ENCODE peak calls at places on chromosomes 11 and 22, in nine cellular contexts. F, G, S, T, P, I, A, E and X are unnamed samples. For H3K27me3, the result is how much of the 10 kb centered on the place peaks cover.

GRCh38 chr11:45180888-45181594 is 34.6 kb downstream of the PRDM11 start:
- DNase-seq in F (peak), G (peak), S (peak), T (peak), P (peak), I (peak), A (no peak), E (peak), X (peak)

GRCh38 chr11:3220521-3221407 is 2.2 kb upstream of the MRGPRG start:
- DNase-seq in F (peak), G (peak), S (peak), T (no peak), P (no peak), I (no peak), A (peak), E (no peak), X (no peak)

GRCh38 chr22:41127447-41127846 is 35.1 kb downstream of the EP300 start:
- DNase-seq in F (no peak), G (peak), S (no peak), T (no peak), P (no peak), I (no peak), A (no peak), E (no peak), X (no peak)

GRCh38 chr11:69280451-69280850 is 13.5 kb upstream of the MYEOV start:
- DNase-seq in F (no peak), G (no peak), S (no peak), T (no peak), P (no peak), I (peak), A (no peak), E (peak), X (no peak)

GRCh38 chr22:38346506-38346905 is 29.3 kb upstream of the CSNK1E start:
- DNase-seq in F (no peak), G (no peak), S (peak), T (no peak), P (no peak), I (no peak), A (peak), E (no peak), X (peak)

GRCh38 chr11:123181075-123181474 is 14.0 kb downstream of the CLMP start:
- DNase-seq in F (no peak), G (no peak), S (no peak), T (no peak), P (no peak), I (no peak), A (no peak), E (no peak), X (no peak)

GRCh38 chr11:109960831-109961230 is 132.4 kb upstream of the ZC3H12C start:
- DNase-seq in F (peak), G (no peak), S (no peak), T (no peak), P (no peak), I (no peak), A (peak), E (peak), X (no peak)

GRCh38 chr22:36741204-36741793 is 34.6 kb downstream of the IFT27 start:
- DNase-seq in F (no peak), G (no peak), S (peak), T (no peak), P (no peak), I (no peak), A (no peak), E (peak), X (peak)

GRCh38 chr11:17812286-17813187 is 78.0 kb downstream of the KCNC1 start:
- DNase-seq in F (peak), G (no peak), S (no peak), T (no peak), P (no peak), I (peak), A (no peak), E (no peak), X (no peak)

GRCh38 chr22:42203609-42204008 is 66.8 kb downstream of the TCF20 start:
- DNase-seq in F (no peak), G (no peak), S (no peak), T (no peak), P (no peak), I (no peak), A (no peak), E (no peak), X (no peak)

GRCh38 chr11:43802509-43802908 is 78.1 kb upstream of the ALKBH3 start:
- DNase-seq in F (no peak), G (no peak), S (no peak), T (no peak), P (no peak), I (no peak), A (no peak), E (no peak), X (no peak)

GRCh38 chr11:44987506-44987905 is 36.8 kb upstream of the TP53I11 start:
- DNase-seq in F (no peak), G (no peak), S (no peak), T (no peak), P (no peak), I (no peak), A (no peak), E (no peak), X (no peak)

GRCh38 chr22:46262449-46263207 is 515 bp downstream of the PKDREJ start:
- DNase-seq in F (peak), G (peak), S (peak), T (no peak), P (no peak), I (no peak), A (no peak), E (peak), X (peak)

GRCh38 chr22:46260038-46260437 is 3.1 kb downstream of the PKDREJ start:
- DNase-seq in F (no peak), G (no peak), S (no peak), T (no peak), P (no peak), I (no peak), A (no peak), E (no peak), X (peak)

GRCh38 chr22:46256358-46256958 is 6.4 kb upstream of the CDPF1 start:
- DNase-seq in F (no peak), G (no peak), S (no peak), T (no peak), P (no peak), I (no peak), A (no peak), E (no peak), X (no peak)

GRCh38 chr22:46263208-46263575 is at the start of gene PKDREJ:
- DNase-seq in F (no peak), G (no peak), S (peak), T (no peak), P (no peak), I (no peak), A (no peak), E (no peak), X (no peak)

GRCh38 chr22:46259374-46259773 is 3.8 kb downstream of the PKDREJ start:
- DNase-seq in F (no peak), G (no peak), S (no peak), T (no peak), P (no peak), I (no peak), A (no peak), E (no peak), X (no peak)
- H3K27me3 ChIP-seq in F (under half), G (under half), S (under half), T (under half), P (under half), I (under half), A (under half), E (under half), X (under half)

DNA sequence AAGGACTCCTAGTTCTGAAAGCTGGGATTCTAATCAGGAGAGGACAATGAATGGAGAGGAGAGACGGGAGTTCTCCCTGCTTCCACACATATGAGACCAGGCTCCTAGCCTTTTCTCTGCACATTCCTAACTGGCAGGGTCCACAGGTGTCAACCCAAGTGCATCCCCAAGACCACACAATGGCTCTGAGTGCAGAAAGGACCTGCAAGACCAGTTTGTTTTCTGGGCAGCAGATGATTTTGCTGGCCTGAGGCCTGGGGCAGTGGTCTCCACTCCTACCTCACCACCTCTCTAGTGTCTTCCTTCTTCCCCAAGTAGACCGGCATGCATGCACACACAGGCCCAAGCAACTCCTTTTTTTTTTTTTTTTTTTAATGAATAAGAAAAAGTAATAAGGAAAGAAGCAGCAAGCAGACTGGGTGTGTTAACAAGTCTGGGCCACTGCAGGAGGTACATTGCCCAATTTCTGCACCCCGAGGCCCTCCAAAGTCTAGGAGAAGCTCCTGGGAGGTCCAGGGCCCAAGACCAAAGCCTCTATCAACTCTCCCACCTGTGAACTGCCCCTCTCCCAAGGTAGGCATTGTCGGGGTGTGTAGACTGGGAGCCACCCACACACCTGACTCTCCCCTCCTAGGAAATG is 1.2 kb upstream of the TSKU start:
- DNase-seq in F (no peak), G (no peak), S (no peak), T (no peak), P (no peak), I (no peak), A (no peak), E (no peak), X (no peak)
- TF ChIP-seq CTCF in F (no peak), G (no peak), S (no peak), T (no peak), P (no peak), I (no peak), A (no peak), E (no peak), X (no peak)

DNA sequence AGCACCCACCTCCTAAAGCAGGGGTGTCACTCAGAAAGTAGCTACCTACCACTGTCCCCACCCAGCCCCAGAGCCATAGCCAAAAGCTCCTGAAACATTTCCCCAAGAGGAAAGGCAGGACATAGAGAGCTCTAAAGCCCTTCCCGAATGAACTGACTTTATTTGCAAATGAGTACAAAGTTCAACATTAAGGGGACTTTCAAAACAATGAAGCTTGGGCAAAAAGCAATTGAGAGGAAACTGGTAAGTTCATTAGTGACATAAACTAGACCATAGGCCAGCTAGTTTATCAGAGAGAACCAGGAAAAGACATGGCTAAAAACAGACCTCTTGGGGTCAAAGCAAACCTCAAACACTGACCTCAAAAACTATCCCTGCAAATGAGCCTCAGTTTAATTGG is 72.7 kb downstream of the IGLL5 start:
- DNase-seq in F (no peak), G (no peak), S (no peak), T (no peak), P (no peak), I (no peak), A (no peak), E (no peak), X (no peak)
- H3K27me3 ChIP-seq in F (under half), G (under half), S (under half), T (under half), P (under half), I (under half), A (under half), E (under half), X (under half)

DNA sequence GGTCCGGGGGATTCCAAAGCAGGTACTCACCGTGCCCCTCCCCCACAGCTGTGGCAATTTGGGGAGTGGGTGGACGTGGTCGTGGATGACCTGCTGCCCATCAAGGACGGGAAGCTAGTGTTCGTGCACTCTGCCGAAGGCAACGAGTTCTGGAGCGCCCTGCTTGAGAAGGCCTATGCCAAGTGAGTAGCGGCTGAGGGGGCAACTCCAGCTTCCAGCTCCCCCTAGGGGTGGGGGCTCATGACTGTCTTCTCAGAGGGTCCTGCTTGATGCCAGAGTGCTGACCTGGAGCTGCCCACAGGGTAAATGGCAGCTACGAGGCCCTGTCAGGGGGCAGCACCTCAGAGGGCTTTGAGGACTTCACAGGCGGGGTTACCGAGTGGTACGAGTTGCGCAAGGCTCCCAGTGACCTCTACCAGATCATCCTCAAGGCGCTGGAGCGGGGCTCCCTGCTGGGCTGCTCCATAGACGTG is 4.2 kb downstream of the CAPN1 start:
- DNase-seq in F (no peak), G (no peak), S (no peak), T (no peak), P (no peak), I (no peak), A (peak), E (no peak), X (no peak)
- TF ChIP-seq CTCF in F (no peak), G (no peak), S (no peak), T (no peak), P (no peak), I (no peak), A (no peak), E (peak), X (no peak)

GRCh38 chr22:45871721-45872120 is 105.2 kb downstream of the WNT7B start:
- DNase-seq in F (no peak), G (no peak), S (no peak), T (no peak), P (no peak), I (no peak), A (no peak), E (no peak), X (no peak)
- H3K27me3 ChIP-seq in F (under half), G (under half), S (under half), T (under half), P (under half), I (under half), A (under half), E (under half), X (under half)

DNA sequence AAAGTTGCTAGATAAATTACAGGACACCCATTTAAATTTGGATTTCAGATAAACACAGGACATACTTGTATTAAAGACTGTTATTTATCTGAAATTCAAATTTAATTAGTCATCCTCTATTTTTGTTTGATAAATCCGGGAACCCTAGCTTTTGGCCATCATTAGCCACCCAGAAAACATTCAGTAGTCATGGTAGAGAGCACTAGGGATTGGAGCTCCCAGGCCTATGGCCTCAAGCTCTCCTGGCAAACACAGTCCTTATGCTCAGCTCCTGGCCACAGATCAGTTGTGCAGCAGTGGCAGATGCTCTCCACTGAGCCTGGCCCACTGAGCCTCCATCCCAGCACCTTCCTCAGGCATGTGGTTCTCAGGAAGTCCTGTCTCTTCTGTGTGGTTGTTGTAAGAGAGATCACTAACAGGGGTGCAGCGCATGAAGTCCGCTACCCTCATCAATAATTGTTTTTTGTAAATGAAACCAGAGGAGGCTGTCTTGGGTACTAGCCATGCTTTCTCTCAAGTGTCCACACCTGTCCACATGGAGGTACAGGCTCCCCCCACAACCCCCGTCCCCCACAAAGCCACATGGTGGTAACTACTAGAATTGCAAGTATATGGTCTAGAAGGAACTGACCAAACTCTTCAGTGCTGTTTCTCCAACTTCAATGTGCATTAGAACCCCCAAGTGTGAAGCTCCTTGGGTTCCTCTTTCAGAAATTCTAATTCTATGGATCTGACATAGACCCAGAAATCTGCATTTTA is 1.1 kb upstream of the IRAG1 start:
- DNase-seq in F (no peak), G (no peak), S (no peak), T (no peak), P (no peak), I (no peak), A (no peak), E (peak), X (no peak)
- TF ChIP-seq CTCF in F (no peak), G (no peak), S (no peak), T (no peak), P (no peak), I (no peak), A (no peak), E (peak), X (no peak)